ENCODE peak calls at places on chromosomes 3 and 15, in nine cellular contexts. U, B, A, R, I, L, Q, Y and H are unnamed samples.

GRCh38 chr3:192326656-192327055 is 400.7 kb downstream of the FGF12 start:
- DNase-seq in U (no peak), B (no peak), A (no peak), R (no peak), I (no peak), L (no peak), Q (no peak), Y (no peak), H (no peak)

GRCh38 chr3:41836360-41837134 is 125.4 kb downstream of the ULK4 start:
- DNase-seq in U (no peak), B (no peak), A (no peak), R (peak), I (no peak), L (no peak), Q (no peak), Y (no peak), H (no peak)

GRCh38 chr3:134326760-134327593 is 47.3 kb downstream of the AMOTL2 start:
- DNase-seq in U (peak), B (no peak), A (peak), R (no peak), I (no peak), L (peak), Q (peak), Y (peak), H (no peak)

GRCh38 chr3:127486337-127486944 is 104.1 kb downstream of the TPRA1 start:
- DNase-seq in U (peak), B (no peak), A (no peak), R (peak), I (no peak), L (peak), Q (peak), Y (no peak), H (peak)

GRCh38 chr3:143171141-143171651 is 51.6 kb downstream of the CHST2 start:
- DNase-seq in U (no peak), B (no peak), A (peak), R (no peak), I (peak), L (no peak), Q (no peak), Y (peak), H (no peak)

GRCh38 chr3:107124885-107125284 is 252.4 kb upstream of the CCDC54 start:
- DNase-seq in U (peak), B (no peak), A (peak), R (no peak), I (no peak), L (no peak), Q (no peak), Y (peak), H (no peak)

GRCh38 chr3:179227349-179227748 is 23.6 kb downstream of the KCNMB3 start:
- DNase-seq in U (no peak), B (no peak), A (no peak), R (no peak), I (no peak), L (no peak), Q (no peak), Y (no peak), H (no peak)

GRCh38 chr3:71585126-71585525 is 1.6 kb upstream of the FOXP1 start:
- DNase-seq in U (no peak), B (no peak), A (no peak), R (no peak), I (peak), L (no peak), Q (no peak), Y (no peak), H (no peak)

GRCh38 chr3:95797081-95797480 is 1017.3 kb upstream of the EPHA6 start:
- DNase-seq in U (no peak), B (no peak), A (no peak), R (no peak), I (no peak), L (no peak), Q (no peak), Y (no peak), H (no peak)

GRCh38 chr15:62567501-62567900 is 402.4 kb upstream of the C2CD4B start:
- DNase-seq in U (no peak), B (no peak), A (no peak), R (no peak), I (no peak), L (no peak), Q (no peak), Y (no peak), H (no peak)

GRCh38 chr15:92011611-92012367 is 158.3 kb downstream of the SLCO3A1 start:
- DNase-seq in U (peak), B (no peak), A (peak), R (no peak), I (no peak), L (no peak), Q (no peak), Y (no peak), H (no peak)

GRCh38 chr3:10758304-10759037 is 57.6 kb upstream of the SLC6A11 start:
- DNase-seq in U (peak), B (no peak), A (peak), R (peak), I (peak), L (no peak), Q (peak), Y (peak), H (peak)

GRCh38 chr3:139491027-139491700 is 14.8 kb upstream of the RBP2 start:
- DNase-seq in U (peak), B (no peak), A (no peak), R (no peak), I (no peak), L (peak), Q (no peak), Y (no peak), H (no peak)

GRCh38 chr3:69410301-69410700 is 24.4 kb upstream of the FRMD4B start:
- DNase-seq in U (peak), B (peak), A (peak), R (peak), I (peak), L (peak), Q (no peak), Y (peak), H (peak)

GRCh38 chr3:45807133-45807532 is 10.8 kb upstream of the SLC6A20 start:
- DNase-seq in U (peak), B (no peak), A (no peak), R (no peak), I (no peak), L (no peak), Q (no peak), Y (no peak), H (no peak)

GRCh38 chr3:195746751-195747150 is 26.0 kb downstream of the MUC20 start:
- DNase-seq in U (no peak), B (peak), A (no peak), R (no peak), I (no peak), L (no peak), Q (no peak), Y (no peak), H (no peak)

GRCh38 chr3:133782454-133782853 is 23.2 kb upstream of the SRPRB start:
- DNase-seq in U (no peak), B (no peak), A (no peak), R (no peak), I (no peak), L (no peak), Q (no peak), Y (no peak), H (no peak)

GRCh38 chr3:131705558-131706051 is 202.8 kb upstream of the MRPL3 start:
- DNase-seq in U (no peak), B (no peak), A (no peak), R (no peak), I (no peak), L (no peak), Q (no peak), Y (no peak), H (no peak)

GRCh38 chr3:138412821-138413531 is 21.4 kb upstream of the ESYT3 start:
- DNase-seq in U (no peak), B (no peak), A (peak), R (no peak), I (no peak), L (peak), Q (no peak), Y (peak), H (no peak)

GRCh38 chr3:12954891-12955650 is 113.7 kb upstream of the RPL32 start:
- DNase-seq in U (no peak), B (peak), A (peak), R (peak), I (no peak), L (peak), Q (peak), Y (no peak), H (peak)

GRCh38 chr3:137692803-137693431 is 71.2 kb upstream of the SOX14 start:
- DNase-seq in U (peak), B (no peak), A (no peak), R (no peak), I (no peak), L (no peak), Q (peak), Y (no peak), H (no peak)

GRCh38 chr15:58066042-58066867 is 744 bp upstream of the ALDH1A2 start:
- DNase-seq in U (peak), B (peak), A (peak), R (peak), I (peak), L (peak), Q (peak), Y (peak), H (peak)

GRCh38 chr15:33516563-33516962 is 205.8 kb downstream of the RYR3 start:
- DNase-seq in U (peak), B (no peak), A (no peak), R (no peak), I (no peak), L (no peak), Q (no peak), Y (no peak), H (no peak)

DNA sequence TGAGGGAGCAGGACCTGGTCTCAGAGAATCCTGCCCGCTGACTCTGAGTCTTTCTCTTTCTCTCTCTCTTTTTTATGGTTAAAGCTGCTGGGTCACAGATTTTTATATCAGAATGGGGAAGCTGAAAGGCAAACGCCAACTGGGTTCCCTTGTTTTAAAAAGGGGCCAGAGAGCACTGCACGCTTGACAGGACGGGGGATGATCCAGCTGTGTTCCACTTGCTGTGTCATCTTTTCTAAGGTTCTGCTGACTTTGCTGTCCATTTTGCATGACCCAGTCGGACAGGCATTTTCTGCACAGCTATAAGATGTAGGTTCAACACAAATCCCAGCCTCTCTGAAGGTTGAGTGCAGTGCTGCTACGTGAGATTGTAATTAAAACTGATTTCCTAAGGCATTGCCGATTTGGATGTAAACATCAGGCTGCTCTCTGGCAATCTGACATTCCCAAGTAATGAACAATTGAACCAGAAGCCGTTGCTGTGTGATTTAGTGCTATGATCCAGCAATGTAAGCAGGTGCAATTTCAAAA is 25.8 kb downstream of the ARHGEF3 start:
- DNase-seq in U (no peak), B (no peak), A (peak), R (no peak), I (no peak), L (peak), Q (no peak), Y (no peak), H (no peak)
- H3K4me3 ChIP-seq in U (no peak), B (no peak), A (no peak), R (no peak), I (no peak), L (no peak), Q (no peak), Y (no peak), H (no peak)

GRCh38 chr15:45660231-45660979 is 25.6 kb downstream of the SQOR start:
- DNase-seq in U (no peak), B (no peak), A (peak), R (peak), I (no peak), L (no peak), Q (peak), Y (no peak), H (no peak)
- H3K4me3 ChIP-seq in U (no peak), B (no peak), A (no peak), R (no peak), I (no peak), L (no peak), Q (no peak), Y (no peak), H (no peak)

GRCh38 chr15:41512078-41512394 is 1.6 kb downstream of the LTK start:
- DNase-seq in U (no peak), B (no peak), A (no peak), R (no peak), I (no peak), L (no peak), Q (no peak), Y (no peak), H (no peak)

GRCh38 chr15:41510728-41511127 is 2.9 kb downstream of the LTK start:
- DNase-seq in U (no peak), B (no peak), A (no peak), R (no peak), I (no peak), L (no peak), Q (no peak), Y (no peak), H (no peak)

GRCh38 chr15:41513282-41514227 is at the start of gene LTK:
- DNase-seq in U (peak), B (peak), A (no peak), R (no peak), I (peak), L (no peak), Q (peak), Y (no peak), H (no peak)

GRCh38 chr15:41511331-41512077 is 2.1 kb downstream of the LTK start:
- DNase-seq in U (no peak), B (no peak), A (no peak), R (peak), I (no peak), L (no peak), Q (peak), Y (no peak), H (no peak)

DNA sequence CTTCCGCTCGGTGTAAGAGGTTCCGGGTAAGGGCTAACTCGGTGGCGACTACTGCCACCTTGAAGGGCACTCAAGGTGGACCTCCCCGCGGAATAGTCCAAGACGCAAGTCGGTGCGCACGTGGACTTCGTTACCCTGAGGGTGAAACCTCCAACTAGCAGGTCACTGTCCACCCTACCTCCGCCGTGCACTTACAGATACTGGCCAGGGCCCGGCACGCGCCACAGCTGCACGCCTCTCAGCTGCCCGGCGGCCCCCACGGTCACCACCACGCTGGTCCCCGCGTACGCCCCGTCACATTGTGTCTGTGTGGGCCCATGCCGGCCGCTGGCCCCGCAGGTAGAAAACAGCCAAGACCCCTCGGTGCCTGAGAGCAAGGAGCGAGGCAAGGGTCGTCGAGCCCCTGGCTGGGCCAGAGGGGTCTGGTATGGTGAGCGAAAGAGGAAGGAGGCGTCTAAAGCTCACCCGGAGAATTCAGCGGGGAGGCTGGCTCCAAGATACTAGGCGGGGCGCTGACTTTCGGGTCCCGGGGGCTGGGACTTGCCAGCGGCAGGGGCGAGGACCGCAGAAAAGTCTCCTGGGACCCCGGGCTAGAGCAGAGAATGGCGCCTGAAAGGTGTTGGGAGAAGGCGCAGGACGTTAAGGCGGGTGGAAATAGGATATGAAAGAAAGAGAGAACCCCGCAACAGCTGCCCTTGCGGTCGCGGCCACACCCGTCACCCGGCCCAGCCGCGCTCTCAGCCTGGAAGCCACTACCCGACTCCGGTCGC is 930 bp downstream of the LTK start:
- DNase-seq in U (peak), B (no peak), A (peak), R (peak), I (peak), L (no peak), Q (peak), Y (no peak), H (no peak)
- H3K4me3 ChIP-seq in U (peak), B (peak), A (peak), R (peak), I (peak), L (peak), Q (peak), Y (peak), H (peak)

DNA sequence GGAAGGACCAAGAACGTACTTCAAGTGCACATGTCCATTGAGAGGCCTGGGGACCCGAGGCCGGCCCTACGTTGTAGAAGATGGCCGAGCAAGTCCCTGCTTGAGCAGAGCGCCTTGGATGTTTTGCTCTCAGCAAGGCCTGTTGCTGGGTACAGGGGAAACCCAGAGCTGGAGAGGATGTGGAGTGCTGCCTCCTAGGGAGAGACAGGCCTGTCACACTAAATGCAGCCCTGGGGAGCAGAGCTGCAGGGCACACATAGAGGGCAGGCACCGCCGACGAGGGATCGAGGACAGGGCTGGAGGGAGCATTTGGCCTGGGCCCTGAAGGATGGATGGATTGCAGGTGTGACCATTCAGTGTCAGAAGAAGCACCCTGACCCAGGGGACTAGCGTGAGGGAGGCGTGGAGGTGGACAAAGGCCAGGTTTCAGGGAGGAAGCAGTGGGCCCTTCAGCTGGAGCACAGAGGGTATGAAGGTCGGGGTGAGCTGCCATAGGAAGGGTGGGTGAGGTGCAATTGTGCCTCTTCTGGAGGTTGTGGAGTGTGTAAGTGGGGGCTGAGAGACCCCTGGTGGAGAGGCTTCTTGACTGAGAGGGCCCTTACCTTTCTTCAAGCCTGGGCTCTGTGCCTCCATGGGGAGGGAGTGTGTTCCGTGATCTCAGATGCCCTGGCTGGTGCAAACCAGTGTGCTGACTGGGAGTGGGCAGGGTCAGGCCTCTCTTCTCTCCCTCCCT is 142.4 kb downstream of the CHDH start:
- DNase-seq in U (no peak), B (no peak), A (no peak), R (peak), I (no peak), L (peak), Q (no peak), Y (no peak), H (no peak)
- H3K4me3 ChIP-seq in U (no peak), B (no peak), A (no peak), R (no peak), I (no peak), L (no peak), Q (no peak), Y (no peak), H (no peak)

GRCh38 chr3:17741621-17742091 is 775 bp downstream of the TBC1D5 start:
- DNase-seq in U (no peak), B (no peak), A (no peak), R (no peak), I (no peak), L (no peak), Q (no peak), Y (no peak), H (no peak)

GRCh38 chr3:17742092-17742836 is at the start of gene TBC1D5:
- DNase-seq in U (peak), B (peak), A (peak), R (peak), I (peak), L (peak), Q (peak), Y (peak), H (peak)

GRCh38 chr3:17742837-17743659 is 617 bp upstream of the TBC1D5 start:
- DNase-seq in U (no peak), B (no peak), A (no peak), R (peak), I (no peak), L (no peak), Q (no peak), Y (no peak), H (no peak)

GRCh38 chr3:17738921-17739320 is 3.5 kb downstream of the TBC1D5 start:
- DNase-seq in U (no peak), B (no peak), A (no peak), R (no peak), I (no peak), L (no peak), Q (no peak), Y (no peak), H (no peak)

DNA sequence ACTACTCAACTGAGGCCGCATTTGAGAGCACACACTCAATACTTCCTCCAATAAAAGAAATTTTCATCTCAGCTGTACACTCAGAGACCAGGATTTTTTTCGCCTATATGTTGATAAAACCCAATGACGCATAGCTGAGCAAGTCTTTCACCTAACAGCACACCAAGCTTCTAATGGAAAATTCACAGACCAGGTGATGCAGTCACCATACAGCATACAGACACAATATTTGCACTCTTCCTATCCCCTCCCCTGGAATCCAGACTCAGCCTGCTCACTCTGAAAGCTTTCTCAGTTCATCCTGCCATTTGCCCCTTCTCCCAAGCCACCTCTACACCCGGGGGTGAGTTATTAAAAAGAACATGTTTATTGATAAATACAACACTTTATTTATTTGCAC is 1.7 kb downstream of the TBC1D5 start:
- DNase-seq in U (peak), B (no peak), A (peak), R (no peak), I (no peak), L (no peak), Q (no peak), Y (peak), H (no peak)
- H3K4me3 ChIP-seq in U (peak), B (peak), A (peak), R (peak), I (peak), L (no peak), Q (no peak), Y (peak), H (peak)

DNA sequence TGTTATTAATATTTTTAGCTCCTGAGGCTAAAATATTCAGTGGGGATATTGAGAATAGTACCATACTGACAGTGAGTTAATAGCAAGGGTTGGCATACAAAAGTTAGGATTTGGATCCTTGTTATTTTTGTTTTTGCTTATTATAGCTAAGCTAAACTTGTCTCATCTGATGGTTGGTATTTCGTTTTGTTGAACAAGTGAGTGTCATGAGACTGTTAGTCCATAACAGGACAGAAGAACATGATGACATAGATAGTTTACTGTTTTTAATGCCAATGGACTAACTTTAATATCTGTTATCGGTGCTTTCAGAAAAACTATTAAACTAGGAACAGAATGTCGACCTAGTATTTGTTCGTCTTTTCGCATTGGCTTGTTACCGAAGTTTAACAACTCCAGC is 48.5 kb downstream of the GPR171 start:
- DNase-seq in U (no peak), B (no peak), A (no peak), R (no peak), I (no peak), L (no peak), Q (no peak), Y (no peak), H (no peak)
- H3K4me3 ChIP-seq in U (no peak), B (no peak), A (no peak), R (no peak), I (no peak), L (no peak), Q (no peak), Y (no peak), H (no peak)